ENCODE peak calls at places on chromosomes 2 and 18, in nine cellular contexts. One of them, this sample, is unnamed.

GRCh38 chr2:64119369-64119768 is 24.9 kb downstream of the PELI1 start:
- DNase-seq in stimulated activated CD8-positive, alpha-beta memory T cell treated with anti-CD3 and anti-CD28 coated beads, Interleukin-2, amount 100 ng/mL, for 1 hour: no peak
- DNase-seq in coronary artery: no peak
- DNase-seq in kidney tubule cell: no peak
- DNase-seq in Daoy: no peak
- DNase-seq in stimulated activated CD4-positive, alpha-beta T cell treated with anti-CD3 and anti-CD28 coated beads, Interleukin-4, amount 100 ng/mL, for 24 hours: no peak
- DNase-seq in glutamatergic neuron: no peak
- DNase-seq in stimulated activated naive B cell treated with anti-CD40 and anti-IgM and Interleukin-4, amounts not matched to agents 10 μg/mL and 1 μg/mL and 100 μg/mL, for 72 hours: no peak
- DNase-seq in NCI-H1105: no peak
- DNase-seq in this sample: no peak

GRCh38 chr18:2889761-2890192 is 43.0 kb downstream of the EMILIN2 start:
- DNase-seq in stimulated activated CD8-positive, alpha-beta memory T cell treated with anti-CD3 and anti-CD28 coated beads, Interleukin-2, amount 100 ng/mL, for 1 hour: no peak
- DNase-seq in coronary artery: no peak
- DNase-seq in kidney tubule cell: no peak
- DNase-seq in Daoy: no peak
- DNase-seq in stimulated activated CD4-positive, alpha-beta T cell treated with anti-CD3 and anti-CD28 coated beads, Interleukin-4, amount 100 ng/mL, for 24 hours: no peak
- DNase-seq in glutamatergic neuron: no peak
- DNase-seq in stimulated activated naive B cell treated with anti-CD40 and anti-IgM and Interleukin-4, amounts not matched to agents 10 μg/mL and 1 μg/mL and 100 μg/mL, for 72 hours: no peak
- DNase-seq in NCI-H1105: no peak
- DNase-seq in this sample: no peak

GRCh38 chr2:71896385-71897144 is 251.1 kb downstream of the CYP26B1 start:
- DNase-seq in stimulated activated CD8-positive, alpha-beta memory T cell treated with anti-CD3 and anti-CD28 coated beads, Interleukin-2, amount 100 ng/mL, for 1 hour: no peak
- DNase-seq in coronary artery: peak; percentile 55
- DNase-seq in kidney tubule cell: no peak
- DNase-seq in Daoy: no peak
- DNase-seq in stimulated activated CD4-positive, alpha-beta T cell treated with anti-CD3 and anti-CD28 coated beads, Interleukin-4, amount 100 ng/mL, for 24 hours: no peak
- DNase-seq in glutamatergic neuron: no peak
- DNase-seq in stimulated activated naive B cell treated with anti-CD40 and anti-IgM and Interleukin-4, amounts not matched to agents 10 μg/mL and 1 μg/mL and 100 μg/mL, for 72 hours: no peak
- DNase-seq in NCI-H1105: no peak
- DNase-seq in this sample: no peak

GRCh38 chr2:60481257-60481656 is 72.2 kb downstream of the BCL11A start:
- DNase-seq in stimulated activated CD8-positive, alpha-beta memory T cell treated with anti-CD3 and anti-CD28 coated beads, Interleukin-2, amount 100 ng/mL, for 1 hour: no peak
- DNase-seq in coronary artery: no peak
- DNase-seq in kidney tubule cell: no peak
- DNase-seq in Daoy: no peak
- DNase-seq in stimulated activated CD4-positive, alpha-beta T cell treated with anti-CD3 and anti-CD28 coated beads, Interleukin-4, amount 100 ng/mL, for 24 hours: no peak
- DNase-seq in glutamatergic neuron: no peak
- DNase-seq in stimulated activated naive B cell treated with anti-CD40 and anti-IgM and Interleukin-4, amounts not matched to agents 10 μg/mL and 1 μg/mL and 100 μg/mL, for 72 hours: no peak
- DNase-seq in NCI-H1105: no peak
- DNase-seq in this sample: no peak

GRCh38 chr2:156691014-156691413 is 254.8 kb downstream of the GPD2 start:
- DNase-seq in stimulated activated CD8-positive, alpha-beta memory T cell treated with anti-CD3 and anti-CD28 coated beads, Interleukin-2, amount 100 ng/mL, for 1 hour: no peak
- DNase-seq in coronary artery: no peak
- DNase-seq in kidney tubule cell: no peak
- DNase-seq in Daoy: no peak
- DNase-seq in stimulated activated CD4-positive, alpha-beta T cell treated with anti-CD3 and anti-CD28 coated beads, Interleukin-4, amount 100 ng/mL, for 24 hours: no peak
- DNase-seq in glutamatergic neuron: no peak
- DNase-seq in stimulated activated naive B cell treated with anti-CD40 and anti-IgM and Interleukin-4, amounts not matched to agents 10 μg/mL and 1 μg/mL and 100 μg/mL, for 72 hours: no peak
- DNase-seq in NCI-H1105: no peak
- DNase-seq in this sample: no peak

GRCh38 chr2:142165790-142166189 is 35.0 kb upstream of the LRP1B start:
- DNase-seq in stimulated activated CD8-positive, alpha-beta memory T cell treated with anti-CD3 and anti-CD28 coated beads, Interleukin-2, amount 100 ng/mL, for 1 hour: no peak
- DNase-seq in coronary artery: no peak
- DNase-seq in kidney tubule cell: peak; percentile 87
- DNase-seq in Daoy: peak; percentile 30
- DNase-seq in stimulated activated CD4-positive, alpha-beta T cell treated with anti-CD3 and anti-CD28 coated beads, Interleukin-4, amount 100 ng/mL, for 24 hours: no peak
- DNase-seq in glutamatergic neuron: no peak
- DNase-seq in stimulated activated naive B cell treated with anti-CD40 and anti-IgM and Interleukin-4, amounts not matched to agents 10 μg/mL and 1 μg/mL and 100 μg/mL, for 72 hours: peak; percentile 79
- DNase-seq in NCI-H1105: no peak
- DNase-seq in this sample: peak; percentile 2

GRCh38 chr2:9440058-9440727 is 16.7 kb downstream of the CPSF3 start:
- DNase-seq in stimulated activated CD8-positive, alpha-beta memory T cell treated with anti-CD3 and anti-CD28 coated beads, Interleukin-2, amount 100 ng/mL, for 1 hour: no peak
- DNase-seq in coronary artery: no peak
- DNase-seq in kidney tubule cell: no peak
- DNase-seq in Daoy: no peak
- DNase-seq in stimulated activated CD4-positive, alpha-beta T cell treated with anti-CD3 and anti-CD28 coated beads, Interleukin-4, amount 100 ng/mL, for 24 hours: no peak
- DNase-seq in glutamatergic neuron: no peak
- DNase-seq in stimulated activated naive B cell treated with anti-CD40 and anti-IgM and Interleukin-4, amounts not matched to agents 10 μg/mL and 1 μg/mL and 100 μg/mL, for 72 hours: no peak
- DNase-seq in NCI-H1105: no peak
- DNase-seq in this sample: no peak

GRCh38 chr18:51066273-51066672 is 36.3 kb downstream of the SMAD4 start:
- DNase-seq in stimulated activated CD8-positive, alpha-beta memory T cell treated with anti-CD3 and anti-CD28 coated beads, Interleukin-2, amount 100 ng/mL, for 1 hour: no peak
- DNase-seq in coronary artery: no peak
- DNase-seq in kidney tubule cell: no peak
- DNase-seq in Daoy: no peak
- DNase-seq in stimulated activated CD4-positive, alpha-beta T cell treated with anti-CD3 and anti-CD28 coated beads, Interleukin-4, amount 100 ng/mL, for 24 hours: no peak
- DNase-seq in glutamatergic neuron: no peak
- DNase-seq in stimulated activated naive B cell treated with anti-CD40 and anti-IgM and Interleukin-4, amounts not matched to agents 10 μg/mL and 1 μg/mL and 100 μg/mL, for 72 hours: no peak
- DNase-seq in NCI-H1105: no peak
- DNase-seq in this sample: no peak

GRCh38 chr2:162297925-162298552 is 20.4 kb downstream of the IFIH1 start:
- DNase-seq in stimulated activated CD8-positive, alpha-beta memory T cell treated with anti-CD3 and anti-CD28 coated beads, Interleukin-2, amount 100 ng/mL, for 1 hour: no peak
- DNase-seq in coronary artery: no peak
- DNase-seq in kidney tubule cell: peak; percentile 74
- DNase-seq in Daoy: peak; percentile 69
- DNase-seq in stimulated activated CD4-positive, alpha-beta T cell treated with anti-CD3 and anti-CD28 coated beads, Interleukin-4, amount 100 ng/mL, for 24 hours: peak; percentile 75
- DNase-seq in glutamatergic neuron: no peak
- DNase-seq in stimulated activated naive B cell treated with anti-CD40 and anti-IgM and Interleukin-4, amounts not matched to agents 10 μg/mL and 1 μg/mL and 100 μg/mL, for 72 hours: peak; percentile 13
- DNase-seq in NCI-H1105: peak; percentile 53
- DNase-seq in this sample: peak; percentile 77